ENCODE peak calls at places on chromosomes 6 and 20, in seven cellular contexts. X is AG08395; T is brain microvascular endothelial cell; K is activated CD8-positive, alpha-beta memory T cell treated with anti-CD3 and anti-CD28 coated beads for 4 hours; V is GM04504; N is CD4-positive, alpha-beta memory T cell; C is RPMI7951. W is an unnamed sample.
A peak's percentile ranks its signal among the peaks of the same experiment; 100 is the strongest.

GRCh38 chr20:10573273-10573950 is 100.4 kb downstream of the JAG1 start:
- DNase-seq in X (no peak), T (no peak), K (no peak), V (no peak), N (no peak), C (no peak), W (no peak)

GRCh38 chr6:85983032-85983659 is 340.5 kb upstream of the SYNCRIP start:
- DNase-seq in X (no peak), T (no peak), K (no peak), V (no peak), N (no peak), C (no peak), W (no peak)

GRCh38 chr20:49790077-49790798 is 22.4 kb upstream of the SLC9A8 start:
- DNase-seq in X (peak; percentile 67), T (peak; percentile 73), K (no peak), V (peak; percentile 64), N (no peak), C (peak; percentile 55), W (no peak)

GRCh38 chr6:133368664-133369063 is 127.5 kb downstream of the EYA4 start:
- DNase-seq in X (no peak), T (no peak), K (no peak), V (no peak), N (no peak), C (no peak), W (no peak)

GRCh38 chr6:26300359-26300758 is 64.6 kb upstream of the BTN3A2 start:
- DNase-seq in X (no peak), T (no peak), K (no peak), V (no peak), N (no peak), C (no peak), W (no peak)

GRCh38 chr6:130600880-130601341 is 226.3 kb upstream of the SMLR1 start:
- DNase-seq in X (peak; percentile 65), T (peak; percentile 59), K (no peak), V (peak; percentile 87), N (no peak), C (peak; percentile 95), W (no peak)

GRCh38 chr20:35489717-35490116 is 34.3 kb downstream of the CEP250 start:
- DNase-seq in X (no peak), T (no peak), K (no peak), V (no peak), N (no peak), C (no peak), W (no peak)

GRCh38 chr20:29298759-29299613 is 1958.5 kb upstream of the DEFB115 start:
- DNase-seq in X (no peak), T (no peak), K (no peak), V (no peak), N (no peak), C (no peak), W (no peak)

GRCh38 chr6:136592930-136593673 is 42.9 kb upstream of the MAP7 start:
- DNase-seq in X (peak; percentile 10), T (peak; percentile 41), K (no peak), V (peak; percentile 55), N (no peak), C (peak; percentile 83), W (no peak)

GRCh38 chr20:1761116-1761515 is 103.5 kb upstream of the SIRPG start:
- DNase-seq in X (peak; percentile 90), T (peak; percentile 76), K (no peak), V (peak; percentile 83), N (no peak), C (peak; percentile 97), W (no peak)

GRCh38 chr20:49724637-49725606 is 11.2 kb upstream of the B4GALT5 start:
- DNase-seq in X (peak; percentile 28), T (no peak), K (no peak), V (no peak), N (peak; percentile 14), C (peak; percentile 85), W (no peak)

GRCh38 chr20:24953204-24953565 is 4.1 kb downstream of the CST7 start:
- DNase-seq in X (no peak), T (no peak), K (no peak), V (no peak), N (no peak), C (no peak), W (no peak)

GRCh38 chr6:158603261-158604047 is 41.1 kb downstream of the DYNLT1 start:
- DNase-seq in X (no peak), T (no peak), K (no peak), V (no peak), N (no peak), C (no peak), W (no peak)

GRCh38 chr6:157092736-157093135 is 230.6 kb downstream of the TMEM242 start:
- DNase-seq in X (no peak), T (peak; percentile 65), K (no peak), V (no peak), N (no peak), C (no peak), W (no peak)

GRCh38 chr20:14332796-14333345 is 4.5 kb downstream of the FLRT3 start:
- DNase-seq in X (no peak), T (no peak), K (no peak), V (no peak), N (no peak), C (no peak), W (no peak)

GRCh38 chr6:155528982-155529453 is 73.4 kb upstream of the NOX3 start:
- DNase-seq in X (peak; percentile 76), T (peak; percentile 96), K (no peak), V (peak; percentile 79), N (no peak), C (peak; percentile 84), W (no peak)

GRCh38 chr6:31898200-31899011 is 908 bp upstream of the EHMT2 start:
- DNase-seq in X (no peak), T (no peak), K (no peak), V (no peak), N (peak; percentile 66), C (peak; percentile 39), W (no peak)

GRCh38 chr20:23627501-23627900 is 10.3 kb downstream of the CST3 start:
- DNase-seq in X (no peak), T (no peak), K (no peak), V (no peak), N (no peak), C (peak; percentile 43), W (no peak)

GRCh38 chr20:19583532-19584175 is 174.4 kb upstream of the RIN2 start:
- DNase-seq in X (peak; percentile 81), T (peak; percentile 40), K (no peak), V (peak; percentile 14), N (no peak), C (peak; percentile 78), W (peak; percentile 9)

GRCh38 chr6:116220172-116220571 is 33.7 kb downstream of the TSPYL4 start:
- DNase-seq in X (peak; percentile 5), T (no peak), K (no peak), V (no peak), N (no peak), C (peak; percentile 76), W (peak; percentile 5)

GRCh38 chr20:47352332-47353223 is 3.9 kb downstream of the ZMYND8 start:
- DNase-seq in X (no peak), T (no peak), K (no peak), V (no peak), N (no peak), C (no peak), W (no peak)

GRCh38 chr6:26329763-26330511 is 35.1 kb upstream of the BTN3A2 start:
- DNase-seq in X (no peak), T (peak; percentile 53), K (no peak), V (no peak), N (peak; percentile 65), C (peak; percentile 52), W (no peak)

GRCh38 chr20:38825901-38826625 is 20.6 kb downstream of the PPP1R16B start:
- DNase-seq in X (peak; percentile 21), T (peak; percentile 73), K (no peak), V (peak; percentile 10), N (no peak), C (peak; percentile 68), W (no peak)

GRCh38 chr6:143682805-143683204 is 5.0 kb downstream of the PHACTR2 start:
- DNase-seq in X (no peak), T (no peak), K (no peak), V (no peak), N (no peak), C (no peak), W (no peak)

GRCh38 chr6:158160932-158161539 is 7.0 kb downstream of the SERAC1 start:
- DNase-seq in X (no peak), T (peak; percentile 55), K (no peak), V (no peak), N (no peak), C (peak; percentile 37), W (no peak)

GRCh38 chr20:25584905-25585704 is at the start of gene NINL:
- DNase-seq in X (peak; percentile 83), T (no peak), K (peak; percentile 23), V (peak; percentile 28), N (peak; percentile 50), C (peak; percentile 74), W (no peak)

GRCh38 chr6:29887330-29887818 is 55.0 kb upstream of the HLA-A start:
- DNase-seq in X (peak; percentile 27), T (no peak), K (no peak), V (peak; percentile 17), N (peak; percentile 44), C (peak; percentile 56), W (no peak)

GRCh38 chr6:158654498-158654897 is 4.6 kb downstream of the SYTL3 start:
- DNase-seq in X (peak; percentile 88), T (peak; percentile 71), K (no peak), V (peak; percentile 92), N (no peak), C (peak; percentile 97), W (peak; percentile 26)

GRCh38 chr20:63498950-63499332 is at the start of gene EEF1A2:
- DNase-seq in X (no peak), T (no peak), K (no peak), V (no peak), N (peak; percentile 59), C (no peak), W (peak; percentile 36)

GRCh38 chr6:21240709-21241108 is 352.8 kb upstream of the SOX4 start:
- DNase-seq in X (no peak), T (peak; percentile 20), K (no peak), V (no peak), N (no peak), C (no peak), W (no peak)

W was measured in amygdala.